ENCODE peak calls at places on chromosomes 6 and 20, in ten cellular contexts. J is pancreas; O is epithelial cell of esophagus; P is activated T-helper 1 cell treated with anti-CD3 and anti-CD28 coated beads, Interleukin-2, amount 50 U/mL, for 16 hours; N is BJ; H is NB4; T is HAP-1; D is astrocyte of the cerebellum; U is stimulated activated CD8-positive, alpha-beta memory T cell treated with anti-CD3 and anti-CD28 coated beads, Interleukin-2, amount 100 ng/mL, for 1 hour; F is heart right ventricle. A is an unnamed sample.

GRCh38 chr6:84193140-84193708 is 34.2 kb downstream of the CEP162 start:
- DNase-seq in J (no peak), O (peak), P (no peak), N (peak), H (no peak), T (no peak), D (peak), U (no peak), F (no peak), A (no peak)

GRCh38 chr6:108446629-108447150 is 114.0 kb upstream of the FOXO3 start:
- DNase-seq in J (no peak), O (no peak), P (no peak), N (no peak), H (no peak), T (no peak), D (no peak), U (no peak), F (no peak), A (no peak)

GRCh38 chr6:81892911-81893310 is 140.4 kb upstream of the TENT5A start:
- DNase-seq in J (no peak), O (no peak), P (no peak), N (no peak), H (no peak), T (no peak), D (no peak), U (no peak), F (no peak), A (no peak)

GRCh38 chr6:82080767-82081166 is 166.8 kb downstream of the IBTK start:
- DNase-seq in J (no peak), O (no peak), P (no peak), N (no peak), H (no peak), T (no peak), D (peak), U (no peak), F (no peak), A (no peak)

GRCh38 chr6:169701218-169701952 is 444 bp downstream of the WDR27 start:
- DNase-seq in J (no peak), O (peak), P (no peak), N (no peak), H (no peak), T (no peak), D (no peak), U (no peak), F (no peak), A (no peak)

GRCh38 chr6:170114956-170115855 is 175.7 kb downstream of the DLL1 start:
- DNase-seq in J (peak), O (no peak), P (no peak), N (no peak), H (no peak), T (no peak), D (no peak), U (no peak), F (peak), A (peak)

GRCh38 chr6:97240222-97240621 is 42.8 kb downstream of the MMS22L start:
- DNase-seq in J (no peak), O (peak), P (no peak), N (peak), H (no peak), T (no peak), D (peak), U (no peak), F (no peak), A (no peak)

GRCh38 chr20:63407928-63408683 is 47.0 kb upstream of the CHRNA4 start:
- DNase-seq in J (no peak), O (no peak), P (no peak), N (no peak), H (no peak), T (no peak), D (no peak), U (no peak), F (no peak), A (no peak)

GRCh38 chr6:22512716-22513452 is 56.5 kb upstream of the HDGFL1 start:
- DNase-seq in J (no peak), O (no peak), P (no peak), N (no peak), H (no peak), T (no peak), D (no peak), U (no peak), F (no peak), A (no peak)

GRCh38 chr6:53986721-53987526 is 124.3 kb upstream of the MLIP start:
- DNase-seq in J (no peak), O (no peak), P (no peak), N (no peak), H (no peak), T (peak), D (no peak), U (no peak), F (no peak), A (no peak)

GRCh38 chr20:53216856-53217576 is 244.9 kb downstream of the TSHZ2 start:
- DNase-seq in J (peak), O (peak), P (peak), N (no peak), H (peak), T (no peak), D (no peak), U (peak), F (peak), A (peak)

GRCh38 chr20:24782221-24782620 is 166.8 kb upstream of the CST7 start:
- DNase-seq in J (peak), O (no peak), P (no peak), N (no peak), H (no peak), T (no peak), D (no peak), U (no peak), F (no peak), A (peak)

GRCh38 chr6:83860347-83860731 is 850 bp downstream of the CYB5R4 start:
- DNase-seq in J (no peak), O (no peak), P (no peak), N (no peak), H (peak), T (no peak), D (no peak), U (no peak), F (no peak), A (no peak)

GRCh38 chr6:126134491-126134890 is 148.2 kb downstream of the TRMT11 start:
- DNase-seq in J (no peak), O (peak), P (no peak), N (no peak), H (no peak), T (no peak), D (no peak), U (no peak), F (no peak), A (no peak)

GRCh38 chr6:41655706-41656668 is 17.7 kb downstream of the MDFI start:
- DNase-seq in J (peak), O (peak), P (no peak), N (no peak), H (no peak), T (no peak), D (no peak), U (no peak), F (no peak), A (no peak)

GRCh38 chr6:167151648-167152047 is 6.1 kb downstream of the GPR31 start:
- DNase-seq in J (no peak), O (no peak), P (no peak), N (no peak), H (peak), T (no peak), D (no peak), U (no peak), F (no peak), A (no peak)

GRCh38 chr6:39707962-39708683 is 17.1 kb downstream of the KIF6 start:
- DNase-seq in J (no peak), O (peak), P (no peak), N (no peak), H (no peak), T (no peak), D (no peak), U (no peak), F (no peak), A (no peak)

GRCh38 chr6:12845224-12846004 is 128.8 kb downstream of the PHACTR1 start:
- DNase-seq in J (no peak), O (no peak), P (no peak), N (no peak), H (no peak), T (no peak), D (no peak), U (no peak), F (no peak), A (no peak)

GRCh38 chr6:23656257-23656731 is 469.7 kb upstream of the NRSN1 start:
- DNase-seq in J (no peak), O (no peak), P (no peak), N (no peak), H (no peak), T (peak), D (no peak), U (no peak), F (no peak), A (no peak)

GRCh38 chr6:7307533-7307932 is 5.5 kb downstream of the SSR1 start:
- DNase-seq in J (no peak), O (no peak), P (no peak), N (no peak), H (no peak), T (no peak), D (no peak), U (no peak), F (no peak), A (no peak)

GRCh38 chr6:166567107-166567506 is 19.4 kb downstream of the RAMACL start:
- DNase-seq in J (no peak), O (peak), P (no peak), N (peak), H (no peak), T (no peak), D (peak), U (no peak), F (no peak), A (no peak)

GRCh38 chr20:59412896-59413295 is 112.5 kb downstream of the EDN3 start:
- DNase-seq in J (no peak), O (no peak), P (no peak), N (no peak), H (peak), T (no peak), D (no peak), U (no peak), F (no peak), A (no peak)

GRCh38 chr6:110547266-110547964 is 71.0 kb upstream of the SLC22A16 start:
- DNase-seq in J (no peak), O (peak), P (no peak), N (no peak), H (no peak), T (no peak), D (no peak), U (no peak), F (no peak), A (no peak)

GRCh38 chr6:111482236-111482958 is 621 bp downstream of the REV3L start:
- DNase-seq in J (peak), O (peak), P (peak), N (no peak), H (peak), T (no peak), D (no peak), U (peak), F (peak), A (peak)

GRCh38 chr6:78989191-78989590 is 88.9 kb downstream of the PHIP start:
- DNase-seq in J (no peak), O (no peak), P (no peak), N (no peak), H (no peak), T (no peak), D (no peak), U (no peak), F (no peak), A (no peak)

GRCh38 chr20:34262488-34263288 is 21.5 kb downstream of the ASIP start:
- DNase-seq in J (no peak), O (peak), P (no peak), N (no peak), H (peak), T (no peak), D (no peak), U (no peak), F (peak), A (peak)